ENCODE peak calls at places on chromosomes 12 and 14, in nine cellular contexts. S is natural killer cell, X is epithelial cell of esophagus, A is lung, P is HFF-Myc, Q is psoas muscle, C is GM12865, I is testis, J is neural progenitor cell. F is an unnamed sample.

GRCh38 chr14:100871234-100872186 is 32.0 kb downstream of the RTL1 start:
- DNase-seq in I (no peak), P (no peak), X (peak; percentile 58), C (no peak), S (no peak), A (no peak), Q (no peak), J (no peak), F (peak; percentile 63)

GRCh38 chr12:120684523-120684932 is 2.4 kb upstream of the MLEC start:
- DNase-seq in Q (no peak), X (peak; percentile 87), C (peak; percentile 85), S (no peak), A (no peak), J (no peak), I (no peak), P (no peak), F (peak; percentile 74)

GRCh38 chr14:69695664-69696527 is 71.0 kb upstream of the SRSF5 start:
- DNase-seq in P (no peak), X (peak; percentile 36), Q (no peak), J (peak; percentile 78), S (no peak), I (no peak), A (no peak), C (peak; percentile 47), F (peak; percentile 47)

GRCh38 chr12:121996050-121996944 is 25.4 kb upstream of the BCL7A start:
- DNase-seq in S (no peak), J (no peak), P (no peak), A (no peak), Q (no peak), X (no peak), I (no peak), C (no peak), F (peak; percentile 21)

GRCh38 chr12:53378222-53378621 is 1.8 kb upstream of the SP1 start:
- DNase-seq in A (no peak), X (no peak), C (no peak), Q (no peak), P (no peak), J (peak; percentile 41), I (no peak), S (no peak), F (no peak)

GRCh38 chr14:104550849-104551728 is 28.5 kb upstream of the C14orf180 start:
- DNase-seq in C (no peak), J (no peak), X (no peak), S (peak; percentile 6), P (no peak), I (no peak), A (no peak), Q (no peak), F (no peak)

GRCh38 chr14:81401420-81402122 is 1.4 kb upstream of the STON2 start:
- DNase-seq in X (peak; percentile 95), S (no peak), A (no peak), P (peak; percentile 63), C (peak; percentile 18), Q (no peak), J (no peak), I (no peak), F (peak; percentile 99)

GRCh38 chr12:27785882-27786570 is 6.0 kb upstream of the MANSC4 start:
- DNase-seq in C (peak; percentile 21), S (no peak), Q (no peak), X (peak; percentile 90), A (no peak), P (no peak), I (no peak), J (no peak), F (peak; percentile 89)

GRCh38 chr14:100446572-100446971 is 123.4 kb downstream of the SLC25A47 start:
- DNase-seq in I (peak; percentile 4), S (no peak), P (no peak), Q (no peak), A (no peak), C (no peak), X (no peak), J (peak; percentile 53), F (no peak)

GRCh38 chr14:100282083-100282350 is 24.2 kb downstream of the SLC25A29 start:
- DNase-seq in A (no peak), J (no peak), Q (no peak), X (no peak), C (no peak), P (no peak), I (no peak), S (no peak), F (no peak)

GRCh38 chr12:105194947-105195346 is 41.0 kb downstream of the APPL2 start:
- DNase-seq in X (no peak), A (no peak), P (no peak), S (no peak), Q (no peak), C (no peak), I (no peak), J (no peak), F (no peak)

GRCh38 chr12:124210991-124211577 is 83.8 kb upstream of the RFLNA start:
- DNase-seq in P (no peak), A (no peak), X (no peak), C (no peak), Q (no peak), I (no peak), S (no peak), J (no peak), F (no peak)

GRCh38 chr14:67335781-67336180 is 23.8 kb downstream of the ATP6V1D start:
- DNase-seq in A (no peak), I (no peak), Q (no peak), C (peak; percentile 42), S (no peak), P (no peak), X (peak; percentile 46), J (peak; percentile 65), F (no peak)

GRCh38 chr12:59620326-59620725 is 24.5 kb downstream of the SLC16A7 start:
- DNase-seq in X (no peak), A (no peak), P (no peak), J (no peak), Q (no peak), C (no peak), I (no peak), S (no peak), F (no peak)

GRCh38 chr12:62934799-62935674 is at the start of gene PPM1H:
- DNase-seq in S (no peak), X (peak; percentile 27), I (peak; percentile 76), A (peak; percentile 84), Q (peak; percentile 58), P (no peak), J (peak; percentile 93), C (peak; percentile 81), F (no peak)

GRCh38 chr12:94545937-94546771 is 86.5 kb upstream of the CEP83 start:
- DNase-seq in C (peak; percentile 79), J (peak; percentile 82), S (no peak), A (peak; percentile 68), Q (no peak), I (peak; percentile 60), P (no peak), X (peak; percentile 83), F (peak; percentile 68)

GRCh38 chr14:61452452-61452851 is 131.1 kb downstream of the PRKCH start:
- DNase-seq in X (no peak), I (no peak), A (no peak), Q (no peak), S (peak; percentile 44), J (no peak), C (peak; percentile 69), P (no peak), F (no peak)

GRCh38 chr12:109771746-109772621 is 58.4 kb downstream of the FAM222A start:
- DNase-seq in X (no peak), S (peak; percentile 13), Q (no peak), P (no peak), A (no peak), C (no peak), I (no peak), J (no peak), F (no peak)
- TF ChIP-seq CTCF in X (no peak), S (no peak), Q (no peak), P (peak; percentile 7), A (no peak), C (no peak), I (no peak), J (peak; percentile 35), F (no peak)

DNA sequence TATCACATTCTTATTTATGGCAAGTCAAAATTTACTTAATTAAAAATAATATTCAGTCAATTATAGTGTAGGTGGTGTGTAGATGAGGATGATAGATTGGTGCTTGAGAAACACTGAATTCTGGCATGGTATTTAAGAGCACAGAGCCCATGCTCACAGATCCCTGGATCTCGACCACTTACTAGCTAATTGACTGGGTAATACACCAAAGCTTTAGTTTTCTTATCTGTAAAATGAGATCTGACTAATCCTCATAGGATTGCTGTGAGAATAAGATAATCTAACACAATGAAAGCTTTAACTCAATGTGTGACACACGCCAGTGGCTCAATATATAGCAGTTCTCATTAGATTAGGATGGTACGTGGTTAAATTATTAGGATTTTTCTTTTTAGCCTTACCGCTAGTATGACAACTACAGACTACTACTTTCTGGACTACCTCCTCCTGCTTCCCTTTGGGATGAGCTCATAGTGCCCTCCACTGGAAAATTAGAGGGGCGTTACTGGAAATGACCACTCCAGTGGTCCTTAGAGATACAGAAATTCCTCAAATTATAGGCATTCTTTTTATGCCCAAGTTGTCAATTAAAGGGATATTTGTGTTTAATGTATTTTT is 482.8 kb upstream of the TBX3 start:
- DNase-seq in X (no peak), S (no peak), A (no peak), Q (no peak), I (no peak), C (no peak), P (no peak), J (peak; percentile 42), F (no peak)
- TF ChIP-seq CTCF in X (no peak), S (no peak), A (peak; percentile 6), Q (no peak), I (no peak), C (no peak), P (peak; percentile 37), J (peak; percentile 58), F (no peak)

DNA sequence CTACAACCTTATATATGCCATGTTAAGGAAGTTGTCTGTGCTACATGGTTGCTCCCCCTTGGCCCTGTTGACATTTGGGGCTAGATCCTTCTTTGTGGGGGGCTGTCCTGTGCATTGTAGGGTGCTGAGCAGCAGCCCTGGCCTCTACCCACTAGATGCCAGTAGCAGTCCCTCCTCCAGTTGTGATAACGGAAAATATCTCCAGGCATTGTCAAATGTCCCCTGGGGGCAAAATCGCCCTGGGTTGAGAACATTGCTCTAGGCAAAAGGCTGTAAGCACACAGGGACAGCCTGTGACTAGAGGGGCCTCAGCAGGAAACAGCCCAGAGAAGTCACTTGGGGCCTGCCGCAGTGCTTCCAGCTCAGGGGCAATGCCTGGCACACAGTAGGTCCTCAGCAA is 1100.3 kb downstream of the BCL11B start:
- DNase-seq in X (no peak), P (no peak), A (no peak), I (no peak), Q (no peak), C (no peak), J (no peak), S (no peak), F (no peak)
- TF ChIP-seq CTCF in X (no peak), P (no peak), A (no peak), I (no peak), Q (no peak), C (peak; percentile 19), J (no peak), S (no peak), F (no peak)

DNA sequence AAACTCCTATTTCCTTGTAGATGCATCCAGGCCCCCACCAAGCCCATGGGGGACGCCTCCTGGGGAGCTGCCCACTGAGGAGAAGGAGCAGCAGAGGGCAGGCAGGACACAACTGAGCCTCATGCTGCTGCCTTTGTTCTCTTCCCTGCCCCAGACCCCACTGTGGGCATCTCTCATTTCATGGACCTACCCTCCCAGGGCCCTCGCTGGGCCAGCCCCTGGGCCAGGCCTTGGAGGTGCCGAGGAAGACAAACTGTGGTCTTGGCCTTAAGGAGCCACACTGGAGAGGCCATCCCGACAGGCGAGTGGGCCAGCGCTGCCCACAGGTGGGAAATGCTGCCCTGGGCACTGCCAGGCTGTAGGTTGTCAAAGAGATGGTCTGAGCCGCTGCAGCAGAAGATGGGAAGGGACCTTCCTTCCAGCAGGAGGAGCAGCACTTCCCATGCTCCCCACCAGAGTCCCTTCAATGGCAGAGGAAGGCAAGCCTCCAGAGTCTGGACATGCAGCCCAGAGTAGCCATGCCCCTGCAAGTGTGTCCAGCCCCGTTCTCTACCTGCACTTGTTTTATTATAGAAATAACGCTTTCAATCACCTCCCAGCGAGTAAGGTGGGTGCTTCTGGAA is 147.4 kb downstream of the BCL11B start:
- DNase-seq in P (no peak), C (no peak), J (no peak), X (no peak), A (peak; percentile 22), Q (no peak), I (no peak), S (no peak), F (no peak)
- TF ChIP-seq CTCF in P (no peak), C (no peak), J (no peak), X (no peak), A (no peak), Q (no peak), I (no peak), S (no peak), F (no peak)

F was measured in bronchial epithelial cell.